ENCODE peak calls at places on chromosomes 2 and 18, in six cellular contexts. D is A549, K is mesothelial cell of epicardium, S is spleen, Y is neural crest cell, H is cardiac fibroblast. M is an unnamed sample.

GRCh38 chr2:85049236-85049635 is 78.3 kb downstream of the KCMF1 start:
- DNase-seq in D (no peak), K (no peak), S (no peak), Y (no peak), H (no peak), M (no peak)

GRCh38 chr2:191202881-191203397 is 42.3 kb upstream of the MYO1B start:
- DNase-seq in D (no peak), K (no peak), S (no peak), Y (no peak), H (peak; percentile 78), M (peak; percentile 36)

GRCh38 chr2:5609191-5609590 is 83.0 kb upstream of the SOX11 start:
- DNase-seq in D (no peak), K (no peak), S (no peak), Y (no peak), H (no peak), M (peak; percentile 64)

GRCh38 chr2:69741281-69742169 is at the start of gene ANXA4:
- DNase-seq in D (peak; percentile 91), K (peak; percentile 40), S (peak; percentile 91), Y (peak; percentile 32), H (peak; percentile 73), M (peak; percentile 70)

GRCh38 chr2:20578895-20579825 is 71.7 kb downstream of the HS1BP3 start:
- DNase-seq in D (peak; percentile 93), K (no peak), S (peak; percentile 86), Y (peak; percentile 52), H (peak; percentile 97), M (peak; percentile 94)

GRCh38 chr18:58392336-58393000 is 236.4 kb downstream of the ALPK2 start:
- DNase-seq in D (no peak), K (no peak), S (no peak), Y (no peak), H (peak; percentile 64), M (no peak)

GRCh38 chr2:54556659-54557121 is 100.6 kb downstream of the SPTBN1 start:
- DNase-seq in D (no peak), K (no peak), S (no peak), Y (no peak), H (peak; percentile 87), M (no peak)

GRCh38 chr2:2640818-2641217 is 309.7 kb upstream of the MYT1L start:
- DNase-seq in D (no peak), K (no peak), S (no peak), Y (no peak), H (no peak), M (no peak)

GRCh38 chr2:85189606-85190270 is 56.5 kb downstream of the TCF7L1 start:
- DNase-seq in D (no peak), K (no peak), S (peak; percentile 71), Y (peak; percentile 85), H (no peak), M (no peak)

GRCh38 chr2:72988041-72988440 is 70.7 kb downstream of the EMX1 start:
- DNase-seq in D (no peak), K (no peak), S (peak; percentile 31), Y (no peak), H (no peak), M (no peak)

GRCh38 chr2:122516775-122517174 is 761.3 kb downstream of the TSN start:
- DNase-seq in D (no peak), K (no peak), S (no peak), Y (no peak), H (no peak), M (peak; percentile 91)

GRCh38 chr2:108560241-108560811 is 26.1 kb downstream of the LIMS1 start:
- DNase-seq in D (no peak), K (no peak), S (no peak), Y (no peak), H (no peak), M (no peak)

GRCh38 chr18:80245781-80246655 is 1.3 kb downstream of the PARD6G start:
- DNase-seq in D (no peak), K (peak; percentile 59), S (no peak), Y (peak; percentile 42), H (no peak), M (peak; percentile 15)

GRCh38 chr18:38427234-38427633 is 861.6 kb upstream of the CELF4 start:
- DNase-seq in D (no peak), K (no peak), S (no peak), Y (peak; percentile 1), H (no peak), M (peak; percentile 76)

DNA sequence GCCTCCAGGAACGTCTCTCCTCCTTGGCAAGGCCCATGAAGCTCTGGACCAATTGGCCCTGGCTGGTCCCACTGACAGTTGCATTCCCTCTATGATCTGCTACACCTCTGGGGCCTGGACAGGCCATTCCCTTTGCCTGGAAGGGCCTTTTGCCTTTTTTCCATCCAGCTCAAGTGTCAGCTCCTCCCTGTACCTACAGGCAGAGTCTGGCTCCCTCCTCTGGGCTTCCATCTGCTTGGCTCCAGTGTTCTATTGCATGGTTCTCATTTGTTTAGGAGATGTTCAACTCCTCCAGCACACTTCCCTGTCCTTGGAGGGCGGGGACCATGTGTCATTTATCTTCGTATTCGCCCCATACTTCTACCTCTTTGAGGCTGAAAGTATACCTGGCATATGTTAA is 61.1 kb downstream of the PRKCE start:
- DNase-seq in D (peak; percentile 13), K (no peak), S (no peak), Y (no peak), H (no peak), M (no peak)
- TF ChIP-seq CTCF in D (no peak), K (no peak), S (no peak), Y (no peak), H (no peak), M (no peak)

GRCh38 chr18:41145526-41145925 is 809.5 kb upstream of the PIK3C3 start:
- DNase-seq in D (no peak), K (no peak), S (no peak), Y (no peak), H (peak; percentile 30), M (no peak)

GRCh38 chr18:41140506-41140905 is 814.5 kb upstream of the PIK3C3 start:
- DNase-seq in D (no peak), K (no peak), S (no peak), Y (no peak), H (no peak), M (no peak)

GRCh38 chr18:41144444-41144843 is 810.6 kb upstream of the PIK3C3 start:
- DNase-seq in D (no peak), K (no peak), S (no peak), Y (no peak), H (peak; percentile 67), M (no peak)

GRCh38 chr18:41150316-41150715 is 804.7 kb upstream of the PIK3C3 start:
- DNase-seq in D (no peak), K (no peak), S (no peak), Y (no peak), H (no peak), M (no peak)

DNA sequence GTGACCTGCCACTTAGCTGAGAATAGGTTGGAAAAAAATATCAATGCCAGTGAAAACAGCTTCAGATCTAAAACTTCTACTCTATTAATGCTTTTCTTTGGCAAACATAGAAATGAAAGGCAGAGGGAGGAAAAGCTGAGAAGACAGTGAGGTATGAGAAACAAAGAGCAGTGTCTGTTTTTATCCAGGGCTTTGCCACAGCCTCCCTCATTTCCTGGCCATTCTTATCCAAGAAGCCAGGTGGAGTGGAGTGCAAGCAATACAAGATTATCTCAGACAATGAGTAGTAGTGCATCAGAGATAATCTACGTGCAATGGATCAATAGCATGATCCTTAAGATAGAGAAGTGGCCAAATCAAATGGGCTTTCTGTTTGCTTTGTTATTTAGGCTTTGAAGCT is 808.7 kb upstream of the PIK3C3 start:
- DNase-seq in D (no peak), K (no peak), S (no peak), Y (no peak), H (no peak), M (no peak)
- TF ChIP-seq CTCF in D (no peak), K (no peak), S (no peak), Y (no peak), H (no peak), M (no peak)

DNA sequence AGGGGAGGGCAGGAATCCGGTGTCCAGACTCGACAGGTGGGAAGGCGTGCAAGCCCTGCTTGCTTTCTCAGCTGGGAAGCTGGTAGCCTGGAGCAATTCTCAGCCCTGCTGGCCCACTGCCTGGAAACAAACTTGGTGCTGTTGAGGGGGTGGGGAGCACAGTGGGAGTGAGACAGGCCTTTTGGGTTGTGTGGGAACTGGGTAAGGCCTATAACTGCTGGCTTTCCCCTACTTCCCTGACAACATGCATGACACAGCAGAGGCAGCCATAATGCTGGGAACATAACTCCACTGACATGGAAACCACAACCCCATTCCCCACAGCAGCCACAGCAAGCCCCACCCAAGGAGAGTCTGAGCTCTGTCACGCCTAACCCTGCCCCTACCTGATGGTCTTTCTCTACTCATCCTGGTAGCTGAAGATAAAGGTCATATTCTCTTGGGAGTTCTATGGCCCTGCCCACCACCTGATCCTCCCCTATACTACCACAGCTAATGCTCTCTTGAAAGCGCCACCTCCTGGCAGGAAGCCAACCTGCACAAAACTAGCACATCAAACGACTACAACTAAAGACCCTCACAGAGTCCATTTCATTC is 122.9 kb upstream of the ACVR1C start:
- DNase-seq in D (peak; percentile 6), K (no peak), S (no peak), Y (no peak), H (no peak), M (peak; percentile 42)
- TF ChIP-seq CTCF in D (no peak), K (no peak), S (no peak), Y (peak; percentile 34), H (no peak), M (peak; percentile 40)

GRCh38 chr2:99101697-99102096 is 39.8 kb upstream of the C2orf15 start:
- DNase-seq in D (no peak), K (no peak), S (no peak), Y (no peak), H (peak; percentile 46), M (peak; percentile 22)
- TF ChIP-seq CTCF in D (no peak), K (no peak), S (no peak), Y (no peak), H (no peak), M (no peak)

DNA sequence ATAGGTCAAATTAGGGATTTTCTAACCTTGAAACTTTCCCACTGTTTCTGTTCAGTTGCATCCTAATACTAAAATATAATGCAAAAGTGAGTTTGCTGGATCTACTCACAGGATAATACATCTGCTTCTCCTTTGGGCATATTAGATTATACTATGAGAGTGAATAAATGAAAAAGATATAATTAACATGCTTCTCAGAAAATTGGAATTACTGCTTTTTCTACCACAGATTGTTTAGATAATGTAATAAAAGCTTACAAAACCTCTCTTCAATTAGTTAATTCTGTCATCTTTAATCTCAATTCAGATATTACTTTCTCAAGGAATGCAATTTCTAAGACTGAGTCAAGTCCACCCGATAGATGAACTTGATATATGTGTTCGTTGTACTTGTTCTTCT is 1077.2 kb upstream of the CDH2 start:
- DNase-seq in D (no peak), K (no peak), S (no peak), Y (no peak), H (no peak), M (no peak)
- TF ChIP-seq CTCF in D (no peak), K (no peak), S (no peak), Y (no peak), H (no peak), M (no peak)

DNA sequence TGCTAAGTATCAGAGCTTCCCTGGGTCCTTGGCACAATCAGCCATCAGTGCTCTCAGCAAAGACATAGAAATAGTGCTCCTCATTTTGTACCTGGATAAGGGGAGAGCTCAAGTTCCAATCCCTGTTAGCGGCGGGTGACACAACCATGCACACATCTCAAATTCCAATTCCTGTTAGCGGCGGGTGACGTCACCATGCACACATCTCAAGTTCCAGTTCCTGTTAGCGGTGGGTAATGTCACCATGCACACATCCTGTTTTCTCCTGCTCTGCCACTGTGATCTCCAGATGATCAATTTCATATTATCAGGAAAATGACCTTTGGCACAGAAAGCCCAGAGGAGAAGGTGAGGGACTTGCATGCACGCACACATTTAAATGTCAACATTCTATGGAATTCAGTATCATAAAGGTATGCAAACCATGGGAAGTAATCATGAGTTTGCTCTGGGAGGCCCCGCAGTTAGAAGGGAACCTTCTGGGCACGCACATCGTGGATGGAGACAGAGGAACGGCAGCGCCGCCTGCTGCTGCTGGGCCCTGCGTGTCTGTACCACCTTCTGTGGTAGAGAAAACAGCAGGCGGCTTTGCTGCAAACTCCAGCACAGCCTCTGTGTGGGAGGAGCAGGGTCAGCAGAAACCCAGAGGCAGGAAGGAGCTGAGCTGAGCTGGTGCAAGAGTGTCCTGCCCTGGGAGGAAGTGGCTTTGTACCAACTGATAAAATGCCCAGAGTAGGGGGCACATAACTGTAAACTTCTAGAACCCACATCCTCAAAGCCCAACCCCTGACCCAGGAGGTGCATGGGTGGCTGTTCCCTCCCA is 77.8 kb downstream of the MBP start:
- DNase-seq in D (peak; percentile 82), K (no peak), S (peak; percentile 97), Y (peak; percentile 54), H (peak; percentile 95), M (peak; percentile 58)
- TF ChIP-seq CTCF in D (peak; percentile 57), K (no peak), S (peak; percentile 86), Y (peak; percentile 58), H (peak; percentile 86), M (peak; percentile 64)